ENCODE peak calls at places on chromosomes 3 and 15, in nine cellular contexts. One of them, this sample, is unnamed.

GRCh38 chr3:172040078-172040975 is 949 bp downstream of the FNDC3B start:
- DNase-seq in GM12864: no peak
- DNase-seq in B cell: peak; percentile 45
- DNase-seq in A549: peak; percentile 76
- DNase-seq in WERI-Rb-1: peak; percentile 74
- DNase-seq in fibroblast of lung: peak; percentile 86
- DNase-seq in CD4-positive, alpha-beta T cell: no peak
- DNase-seq in testis: peak; percentile 81
- DNase-seq in AG10803: peak; percentile 92
- DNase-seq in this sample: peak; percentile 85

GRCh38 chr3:37826933-37827332 is 34.7 kb upstream of the CTDSPL start:
- DNase-seq in CD4-positive, alpha-beta T cell: no peak
- DNase-seq in A549: no peak
- DNase-seq in AG10803: no peak
- DNase-seq in WERI-Rb-1: no peak
- DNase-seq in GM12864: no peak
- DNase-seq in fibroblast of lung: no peak
- DNase-seq in B cell: no peak
- DNase-seq in testis: no peak
- DNase-seq in this sample: no peak

GRCh38 chr3:4954256-4955000 is 24.8 kb upstream of the BHLHE40 start:
- DNase-seq in AG10803: no peak
- DNase-seq in GM12864: no peak
- DNase-seq in testis: no peak
- DNase-seq in WERI-Rb-1: no peak
- DNase-seq in CD4-positive, alpha-beta T cell: no peak
- DNase-seq in B cell: no peak
- DNase-seq in A549: no peak
- DNase-seq in fibroblast of lung: no peak
- DNase-seq in this sample: no peak

GRCh38 chr15:67072442-67072841 is 7.0 kb downstream of the SMAD3 start:
- DNase-seq in WERI-Rb-1: no peak
- DNase-seq in testis: no peak
- DNase-seq in CD4-positive, alpha-beta T cell: no peak
- DNase-seq in GM12864: no peak
- DNase-seq in AG10803: no peak
- DNase-seq in A549: peak; percentile 80
- DNase-seq in B cell: no peak
- DNase-seq in fibroblast of lung: no peak
- DNase-seq in this sample: no peak

GRCh38 chr15:96330064-96330449 is 443 bp upstream of the NR2F2 start:
- DNase-seq in A549: peak; percentile 82
- DNase-seq in GM12864: no peak
- DNase-seq in fibroblast of lung: peak; percentile 85
- DNase-seq in AG10803: peak; percentile 85
- DNase-seq in WERI-Rb-1: no peak
- DNase-seq in CD4-positive, alpha-beta T cell: no peak
- DNase-seq in testis: peak; percentile 70
- DNase-seq in B cell: no peak
- DNase-seq in this sample: no peak

GRCh38 chr3:135762188-135762853 is 203.2 kb upstream of the PPP2R3A start:
- DNase-seq in B cell: no peak
- DNase-seq in GM12864: no peak
- DNase-seq in CD4-positive, alpha-beta T cell: no peak
- DNase-seq in fibroblast of lung: no peak
- DNase-seq in WERI-Rb-1: peak; percentile 40
- DNase-seq in A549: no peak
- DNase-seq in testis: peak; percentile 34
- DNase-seq in AG10803: no peak
- DNase-seq in this sample: no peak

GRCh38 chr3:126745760-126746394 is 41.8 kb downstream of the CHCHD6 start:
- DNase-seq in CD4-positive, alpha-beta T cell: no peak
- DNase-seq in testis: peak; percentile 97
- DNase-seq in AG10803: no peak
- DNase-seq in GM12864: no peak
- DNase-seq in WERI-Rb-1: no peak
- DNase-seq in A549: peak; percentile 44
- DNase-seq in B cell: no peak
- DNase-seq in fibroblast of lung: no peak
- DNase-seq in this sample: no peak

GRCh38 chr3:46848271-46849097 is 14.8 kb downstream of the MYL3 start:
- DNase-seq in testis: peak; percentile 48
- DNase-seq in WERI-Rb-1: no peak
- DNase-seq in A549: no peak
- DNase-seq in B cell: peak; percentile 26
- DNase-seq in GM12864: no peak
- DNase-seq in CD4-positive, alpha-beta T cell: no peak
- DNase-seq in fibroblast of lung: peak; percentile 78
- DNase-seq in AG10803: peak; percentile 38
- DNase-seq in this sample: no peak

GRCh38 chr15:69398541-69398940 is 15.6 kb upstream of the KIF23 start:
- DNase-seq in AG10803: peak; percentile 44
- DNase-seq in GM12864: no peak
- DNase-seq in CD4-positive, alpha-beta T cell: no peak
- DNase-seq in testis: no peak
- DNase-seq in B cell: no peak
- DNase-seq in fibroblast of lung: peak; percentile 51
- DNase-seq in A549: no peak
- DNase-seq in WERI-Rb-1: peak; percentile 32
- DNase-seq in this sample: no peak

GRCh38 chr3:100205161-100205560 is 55.6 kb upstream of the TBC1D23 start:
- DNase-seq in GM12864: no peak
- DNase-seq in AG10803: peak; percentile 71
- DNase-seq in fibroblast of lung: no peak
- DNase-seq in WERI-Rb-1: no peak
- DNase-seq in testis: no peak
- DNase-seq in B cell: no peak
- DNase-seq in CD4-positive, alpha-beta T cell: no peak
- DNase-seq in A549: no peak
- DNase-seq in this sample: no peak

GRCh38 chr15:25372298-25372697 is 66.5 kb downstream of the UBE3A start:
- DNase-seq in B cell: no peak
- DNase-seq in WERI-Rb-1: no peak
- DNase-seq in GM12864: no peak
- DNase-seq in testis: no peak
- DNase-seq in fibroblast of lung: peak; percentile 67
- DNase-seq in A549: no peak
- DNase-seq in AG10803: no peak
- DNase-seq in CD4-positive, alpha-beta T cell: no peak
- DNase-seq in this sample: no peak

GRCh38 chr3:22377421-22377820 is 626.4 kb upstream of the ZNF385D start:
- DNase-seq in B cell: no peak
- DNase-seq in CD4-positive, alpha-beta T cell: no peak
- DNase-seq in fibroblast of lung: peak; percentile 70
- DNase-seq in testis: no peak
- DNase-seq in GM12864: no peak
- DNase-seq in A549: no peak
- DNase-seq in AG10803: peak; percentile 39
- DNase-seq in WERI-Rb-1: no peak
- DNase-seq in this sample: no peak

GRCh38 chr3:12155833-12156232 is 2.9 kb downstream of the TIMP4 start:
- DNase-seq in AG10803: peak; percentile 49
- DNase-seq in GM12864: no peak
- DNase-seq in testis: no peak
- DNase-seq in B cell: no peak
- DNase-seq in A549: peak; percentile 69
- DNase-seq in CD4-positive, alpha-beta T cell: no peak
- DNase-seq in WERI-Rb-1: no peak
- DNase-seq in fibroblast of lung: peak; percentile 91
- DNase-seq in this sample: no peak

GRCh38 chr3:195613468-195614069 is 29.8 kb upstream of the APOD start:
- DNase-seq in B cell: no peak
- DNase-seq in CD4-positive, alpha-beta T cell: no peak
- DNase-seq in GM12864: no peak
- DNase-seq in AG10803: peak; percentile 47
- DNase-seq in WERI-Rb-1: no peak
- DNase-seq in testis: no peak
- DNase-seq in fibroblast of lung: no peak
- DNase-seq in A549: no peak
- DNase-seq in this sample: no peak

GRCh38 chr3:9231006-9231405 is 18.4 kb downstream of the SRGAP3 start:
- DNase-seq in WERI-Rb-1: no peak
- DNase-seq in GM12864: no peak
- DNase-seq in B cell: no peak
- DNase-seq in A549: no peak
- DNase-seq in testis: peak; percentile 37
- DNase-seq in CD4-positive, alpha-beta T cell: no peak
- DNase-seq in AG10803: no peak
- DNase-seq in fibroblast of lung: peak; percentile 27
- DNase-seq in this sample: no peak

DNA sequence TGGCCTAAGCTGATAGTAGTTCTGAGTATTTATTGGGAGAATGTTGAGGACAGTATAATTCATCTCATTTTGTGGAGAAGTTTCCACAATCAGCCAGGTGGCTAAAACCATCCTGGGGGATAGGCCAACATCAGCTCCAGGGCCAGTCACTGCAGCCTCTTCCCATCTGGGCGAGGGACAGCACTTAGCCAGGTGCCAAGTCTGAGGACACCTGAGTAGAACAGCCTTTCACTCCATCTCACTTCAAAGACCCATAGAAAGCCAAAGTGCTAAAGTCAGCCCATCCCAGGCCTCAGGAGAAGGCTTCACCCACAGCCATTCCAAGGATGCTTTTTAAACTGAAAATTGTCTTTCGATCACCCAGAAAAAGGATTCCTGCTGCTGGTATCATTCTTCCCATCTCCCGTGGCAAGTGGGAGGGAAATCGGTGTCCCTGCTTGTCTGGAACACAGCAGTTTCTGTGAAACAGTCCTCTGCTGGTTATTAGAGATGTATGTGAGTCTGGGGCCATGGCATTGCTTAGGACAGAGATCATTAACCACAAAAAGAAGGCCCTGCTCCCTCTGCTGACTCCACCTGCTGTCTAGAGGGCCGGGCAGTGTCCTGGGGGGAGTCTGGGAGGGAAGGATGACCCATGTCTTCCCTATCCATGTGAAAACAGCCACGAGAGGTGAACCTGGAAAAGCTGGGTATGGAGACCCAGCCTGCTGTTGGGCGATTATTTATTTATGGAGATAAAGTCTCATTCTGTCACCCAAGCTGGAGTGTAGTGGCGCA is 9.6 kb downstream of the CALML4 start:
- DNase-seq in fibroblast of lung: no peak
- DNase-seq in GM12864: no peak
- DNase-seq in B cell: no peak
- DNase-seq in WERI-Rb-1: no peak
- DNase-seq in testis: no peak
- DNase-seq in AG10803: no peak
- DNase-seq in A549: no peak
- DNase-seq in CD4-positive, alpha-beta T cell: no peak
- DNase-seq in this sample: no peak
- TF ChIP-seq CTCF in fibroblast of lung: no peak
- TF ChIP-seq CTCF in GM12864: no peak
- TF ChIP-seq CTCF in B cell: no peak
- TF ChIP-seq CTCF in WERI-Rb-1: no peak
- TF ChIP-seq CTCF in testis: no peak
- TF ChIP-seq CTCF in AG10803: no peak
- TF ChIP-seq CTCF in A549: no peak
- TF ChIP-seq CTCF in CD4-positive, alpha-beta T cell: no peak
- TF ChIP-seq CTCF in this sample: no peak

GRCh38 chr3:51974963-51975856 is at the start of gene ABHD14A:
- DNase-seq in fibroblast of lung: peak; percentile 52
- DNase-seq in testis: peak; percentile 78
- DNase-seq in CD4-positive, alpha-beta T cell: peak; percentile 48
- DNase-seq in B cell: peak; percentile 88
- DNase-seq in WERI-Rb-1: peak; percentile 69
- DNase-seq in AG10803: peak; percentile 71
- DNase-seq in A549: peak; percentile 55
- DNase-seq in GM12864: no peak
- DNase-seq in this sample: peak; percentile 94

GRCh38 chr3:51971350-51971749 is 2.5 kb downstream of the ABHD14B start:
- DNase-seq in CD4-positive, alpha-beta T cell: no peak
- DNase-seq in WERI-Rb-1: no peak
- DNase-seq in A549: no peak
- DNase-seq in AG10803: no peak
- DNase-seq in B cell: no peak
- DNase-seq in GM12864: no peak
- DNase-seq in testis: no peak
- DNase-seq in fibroblast of lung: no peak
- DNase-seq in this sample: no peak

GRCh38 chr3:51977449-51978142 is 2.7 kb downstream of the ABHD14A start:
- DNase-seq in fibroblast of lung: no peak
- DNase-seq in AG10803: no peak
- DNase-seq in B cell: no peak
- DNase-seq in WERI-Rb-1: no peak
- DNase-seq in testis: no peak
- DNase-seq in A549: no peak
- DNase-seq in CD4-positive, alpha-beta T cell: no peak
- DNase-seq in GM12864: no peak
- DNase-seq in this sample: no peak

GRCh38 chr3:51975857-51976549 is 1.1 kb downstream of the ABHD14A start:
- DNase-seq in CD4-positive, alpha-beta T cell: no peak
- DNase-seq in GM12864: no peak
- DNase-seq in testis: peak; percentile 85
- DNase-seq in AG10803: peak; percentile 53
- DNase-seq in B cell: peak; percentile 60
- DNase-seq in WERI-Rb-1: peak; percentile 87
- DNase-seq in A549: no peak
- DNase-seq in fibroblast of lung: peak; percentile 73
- DNase-seq in this sample: no peak

GRCh38 chr3:51974277-51974962 is 444 bp upstream of the ABHD14A start:
- DNase-seq in B cell: peak; percentile 42
- DNase-seq in A549: no peak
- DNase-seq in WERI-Rb-1: no peak
- DNase-seq in CD4-positive, alpha-beta T cell: no peak
- DNase-seq in fibroblast of lung: no peak
- DNase-seq in AG10803: no peak
- DNase-seq in testis: peak; percentile 35
- DNase-seq in GM12864: no peak
- DNase-seq in this sample: no peak
- TF ChIP-seq CTCF in B cell: no peak
- TF ChIP-seq CTCF in A549: no peak
- TF ChIP-seq CTCF in WERI-Rb-1: no peak
- TF ChIP-seq CTCF in CD4-positive, alpha-beta T cell: peak; percentile 60
- TF ChIP-seq CTCF in fibroblast of lung: no peak
- TF ChIP-seq CTCF in AG10803: no peak
- TF ChIP-seq CTCF in testis: no peak
- TF ChIP-seq CTCF in GM12864: no peak
- TF ChIP-seq CTCF in this sample: no peak

DNA sequence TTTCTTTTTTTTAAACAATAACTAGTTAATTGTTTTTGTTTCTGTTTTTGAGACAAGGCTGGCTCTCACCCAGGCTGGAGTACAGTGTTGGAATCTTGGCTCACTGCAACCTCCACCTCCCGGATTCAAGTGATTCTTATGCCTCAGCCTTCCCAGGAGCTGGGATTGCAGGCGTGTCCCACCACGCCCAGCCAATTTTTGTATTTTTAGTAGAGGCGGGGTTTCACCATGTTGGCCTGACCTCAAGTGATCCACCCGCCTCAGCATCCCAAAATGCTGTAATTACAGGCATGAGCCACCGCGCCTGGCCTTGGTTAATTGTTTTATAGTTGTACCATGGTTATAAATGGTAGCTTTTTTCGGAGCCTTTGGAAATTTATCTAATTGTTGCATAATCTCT is 72.3 kb downstream of the PIAS1 start:
- DNase-seq in B cell: no peak
- DNase-seq in A549: no peak
- DNase-seq in GM12864: no peak
- DNase-seq in testis: no peak
- DNase-seq in fibroblast of lung: no peak
- DNase-seq in WERI-Rb-1: no peak
- DNase-seq in CD4-positive, alpha-beta T cell: no peak
- DNase-seq in AG10803: peak; percentile 39
- DNase-seq in this sample: no peak
- TF ChIP-seq CTCF in B cell: no peak
- TF ChIP-seq CTCF in A549: no peak
- TF ChIP-seq CTCF in GM12864: no peak
- TF ChIP-seq CTCF in testis: no peak
- TF ChIP-seq CTCF in fibroblast of lung: no peak
- TF ChIP-seq CTCF in WERI-Rb-1: no peak
- TF ChIP-seq CTCF in CD4-positive, alpha-beta T cell: no peak
- TF ChIP-seq CTCF in AG10803: no peak
- TF ChIP-seq CTCF in this sample: no peak

GRCh38 chr3:69542265-69543079 is 156.6 kb upstream of the FRMD4B start:
- DNase-seq in WERI-Rb-1: peak; percentile 21
- DNase-seq in AG10803: no peak
- DNase-seq in B cell: no peak
- DNase-seq in GM12864: no peak
- DNase-seq in A549: peak; percentile 13
- DNase-seq in CD4-positive, alpha-beta T cell: no peak
- DNase-seq in fibroblast of lung: peak; percentile 2
- DNase-seq in testis: peak; percentile 21
- DNase-seq in this sample: peak; percentile 21
- TF ChIP-seq CTCF in WERI-Rb-1: no peak
- TF ChIP-seq CTCF in AG10803: no peak
- TF ChIP-seq CTCF in B cell: no peak
- TF ChIP-seq CTCF in GM12864: no peak
- TF ChIP-seq CTCF in A549: no peak
- TF ChIP-seq CTCF in CD4-positive, alpha-beta T cell: no peak
- TF ChIP-seq CTCF in fibroblast of lung: no peak
- TF ChIP-seq CTCF in testis: no peak
- TF ChIP-seq CTCF in this sample: no peak